ENCODE peak calls at places on chromosomes 6 and 20, in ten cellular contexts. Q is tibial nerve, D is A549, O is SK-N-SH, T is upper lobe of left lung, N is transverse colon, G is H1, S is sigmoid colon, M is suprapubic skin, P is HepG2. Y is an unnamed sample.
A peak's percentile ranks its signal among the peaks of the same experiment; 100 is the strongest.

GRCh38 chr6:42344756-42345155 is 107.0 kb downstream of the TRERF1 start:
- DNase-seq in N (no peak), G (no peak), Q (no peak), D (no peak), P (no peak), O (no peak), S (no peak), T (no peak), M (no peak), Y (no peak)

GRCh38 chr6:14353263-14353662 is 235.7 kb downstream of the CD83 start:
- DNase-seq in M (no peak), O (no peak), P (no peak), G (no peak), Q (no peak), T (no peak), D (no peak), N (no peak), S (no peak), Y (no peak)

GRCh38 chr6:81003156-81003555 is 749.3 kb downstream of the TENT5A start:
- DNase-seq in G (no peak), D (no peak), S (no peak), N (no peak), O (no peak), M (no peak), Q (no peak), T (no peak), P (no peak), Y (no peak)

GRCh38 chr20:57433658-57434389 is 42.6 kb downstream of the RBM38 start:
- DNase-seq in G (no peak), N (no peak), M (no peak), Q (no peak), S (no peak), D (no peak), O (no peak), T (no peak), P (no peak), Y (no peak)

GRCh38 chr6:151443911-151444621 is 7.9 kb downstream of the RMND1 start:
- DNase-seq in G (no peak), T (no peak), D (no peak), N (no peak), S (no peak), Q (no peak), P (no peak), O (no peak), M (no peak), Y (no peak)

GRCh38 chr6:40719671-40720374 is 132.7 kb upstream of the LRFN2 start:
- DNase-seq in O (peak; percentile 56), S (no peak), M (no peak), Q (peak; percentile 13), D (no peak), T (no peak), G (peak; percentile 57), N (no peak), P (no peak), Y (no peak)

GRCh38 chr20:25090492-25091429 is 8.8 kb upstream of the VSX1 start:
- DNase-seq in G (peak; percentile 38), S (no peak), P (no peak), Q (no peak), N (peak; percentile 52), D (no peak), T (peak; percentile 37), O (no peak), M (no peak), Y (no peak)

GRCh38 chr6:150930816-150931215 is 65.3 kb downstream of the MTHFD1L start:
- DNase-seq in Q (no peak), T (no peak), S (no peak), D (peak; percentile 13), N (no peak), P (no peak), G (no peak), M (no peak), O (no peak), Y (no peak)

GRCh38 chr20:32589256-32589655 is 4.1 kb upstream of the NOL4L start:
- DNase-seq in G (no peak), M (no peak), O (no peak), S (no peak), D (no peak), Q (no peak), N (no peak), T (no peak), P (no peak), Y (no peak)

GRCh38 chr6:160679402-160679769 is 15.3 kb upstream of the LPA start:
- DNase-seq in Q (no peak), S (no peak), O (peak; percentile 42), G (peak; percentile 79), P (no peak), M (no peak), N (no peak), T (no peak), D (no peak), Y (no peak)

GRCh38 chr20:44245977-44246376 is 1.1 kb upstream of the GDAP1L1 start:
- DNase-seq in O (no peak), Q (no peak), S (no peak), N (no peak), P (no peak), M (no peak), D (no peak), T (no peak), G (no peak), Y (no peak)

GRCh38 chr20:44247131-44247571 is at the start of gene GDAP1L1:
- DNase-seq in D (no peak), N (no peak), G (peak; percentile 80), P (no peak), O (peak; percentile 91), M (no peak), Q (no peak), S (no peak), T (no peak), Y (no peak)

GRCh38 chr20:44248420-44248759 is 1.3 kb downstream of the GDAP1L1 start:
- DNase-seq in M (no peak), S (no peak), T (no peak), Q (no peak), P (no peak), O (no peak), G (no peak), N (no peak), D (no peak), Y (no peak)

GRCh38 chr20:44251284-44251683 is 4.2 kb downstream of the GDAP1L1 start:
- DNase-seq in O (no peak), D (no peak), P (no peak), N (no peak), G (no peak), M (no peak), S (no peak), Q (no peak), T (no peak), Y (no peak)

DNA sequence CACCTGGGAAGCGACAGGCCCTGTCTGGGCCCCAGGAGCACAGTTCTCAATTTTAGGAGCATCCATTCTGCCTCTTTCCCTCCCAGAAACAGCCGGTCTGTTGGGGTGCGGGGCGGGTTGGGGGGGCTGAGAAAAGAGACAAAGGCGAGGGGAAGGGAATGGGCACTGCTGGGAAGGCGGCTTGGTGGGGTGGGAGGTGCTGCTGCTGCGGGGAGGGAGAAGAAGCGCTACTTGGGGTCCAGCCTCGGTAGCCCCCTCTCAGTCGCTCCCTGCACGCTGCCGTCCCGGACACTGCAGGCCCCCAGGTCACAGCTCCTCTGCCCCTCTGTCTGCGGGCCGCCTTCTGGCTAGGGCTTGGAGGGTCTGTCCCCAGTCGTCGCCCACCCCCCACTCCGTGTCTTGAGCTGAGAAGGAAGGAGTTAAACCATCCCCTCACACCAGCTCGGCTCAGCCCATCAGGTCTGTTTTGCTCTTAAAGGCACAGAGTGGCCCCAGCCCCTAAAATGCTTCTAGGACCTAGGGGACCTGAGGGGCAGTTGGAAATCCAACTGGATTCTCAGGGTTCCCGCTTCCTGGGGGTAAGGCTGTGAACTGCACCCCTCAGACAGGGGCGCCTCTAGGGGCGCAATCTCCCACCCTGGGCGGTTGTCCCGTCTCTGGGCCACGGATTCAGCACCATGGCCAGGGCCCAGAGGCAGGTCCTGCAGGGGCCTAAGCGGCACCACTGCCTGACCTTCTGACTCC is 740 bp downstream of the GDAP1L1 start:
- DNase-seq in T (no peak), P (peak; percentile 80), N (no peak), M (no peak), D (peak; percentile 35), O (peak; percentile 69), S (no peak), Q (no peak), G (peak; percentile 96), Y (no peak)
- TF ChIP-seq EP300 in T (no peak), P (no peak), N (no peak), M (no peak), D (no peak), O (no peak), S (no peak), Q (no peak), G (no peak), Y (no peak)

DNA sequence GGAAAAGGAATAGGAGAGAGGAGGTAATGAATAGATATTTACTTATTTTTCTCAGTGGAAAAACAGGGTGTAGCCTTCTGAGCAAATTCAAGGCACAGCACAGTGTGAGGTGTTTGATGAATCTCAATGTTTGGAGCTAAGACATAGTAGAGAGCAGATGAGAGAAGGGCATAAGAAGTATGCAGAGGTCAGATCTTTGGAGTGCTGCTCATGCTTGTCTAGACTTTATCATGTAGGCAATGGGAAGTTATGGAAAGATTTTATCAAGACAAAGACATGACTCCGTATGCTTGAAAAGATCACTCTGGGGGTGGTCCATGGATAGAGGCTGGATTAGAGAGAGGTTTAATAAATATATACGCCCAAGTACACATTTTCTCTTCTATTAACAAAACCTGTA is 217.0 kb upstream of the CNR1 start:
- DNase-seq in M (no peak), G (no peak), N (no peak), O (no peak), S (no peak), D (no peak), T (no peak), P (no peak), Q (no peak), Y (no peak)
- TF ChIP-seq EP300 in M (no peak), G (no peak), N (no peak), O (no peak), S (no peak), D (no peak), T (no peak), P (no peak), Q (no peak), Y (no peak)

DNA sequence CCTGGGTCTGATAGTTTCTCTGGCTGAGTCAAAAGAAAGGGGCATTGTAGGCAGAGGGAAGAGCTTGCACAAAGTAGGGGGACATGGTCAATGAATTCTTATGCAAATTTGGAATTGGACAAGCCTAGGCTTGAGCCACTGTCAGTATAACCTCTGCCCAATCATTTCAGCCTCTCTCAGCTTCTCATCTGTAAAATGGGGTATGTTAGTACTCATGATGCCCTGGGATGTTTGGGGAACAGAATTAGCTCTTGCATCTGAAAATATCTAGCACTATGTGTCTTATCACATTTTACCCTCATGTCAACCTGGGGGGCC is 148.6 kb downstream of the DHX35 start:
- DNase-seq in N (no peak), D (no peak), Q (no peak), S (no peak), O (no peak), G (no peak), P (no peak), M (no peak), T (no peak), Y (no peak)
- TF ChIP-seq EP300 in N (no peak), D (no peak), Q (no peak), S (no peak), O (no peak), G (no peak), P (no peak), M (no peak), T (no peak), Y (no peak)

DNA sequence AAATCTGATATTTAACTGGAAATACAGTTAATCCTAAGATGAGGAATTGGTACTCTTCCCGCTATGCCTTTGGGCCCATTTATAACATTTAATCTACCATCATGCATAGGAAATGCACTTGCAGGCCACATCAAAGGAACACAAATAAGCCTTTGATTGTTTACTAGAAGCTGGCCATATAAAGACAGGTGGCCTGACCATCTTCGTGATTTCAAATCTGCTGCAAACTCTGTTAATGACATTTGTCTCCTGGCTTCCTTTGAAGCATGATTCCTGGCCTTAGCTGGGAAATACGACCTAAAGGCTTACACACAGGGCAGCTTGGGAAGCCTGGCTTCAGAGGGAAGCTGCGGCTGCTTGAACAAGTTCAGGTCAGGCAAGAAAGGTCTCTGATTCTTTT is 552.1 kb downstream of the CDH26 start:
- DNase-seq in Q (no peak), N (no peak), G (no peak), S (no peak), O (no peak), P (no peak), M (no peak), D (no peak), T (no peak), Y (no peak)
- TF ChIP-seq EP300 in Q (no peak), N (no peak), G (no peak), S (no peak), O (no peak), P (no peak), M (no peak), D (no peak), T (no peak), Y (no peak)

Y was measured in stomach.